ENCODE peak calls at places on chromosome 1, in nine cellular contexts. I, P, Q, V, K, G, D, Z and W are unnamed samples.
A peak's percentile ranks its signal among the peaks of the same experiment; 100 is the strongest.

GRCh38 chr1:165434264-165434663 is 10.7 kb downstream of the RXRG start:
- DNase-seq in K (no peak), D (no peak), G (no peak), V (no peak), P (no peak), Q (no peak), I (no peak), Z (no peak), W (no peak)

GRCh38 chr1:3598051-3598471 is 13.2 kb downstream of the MEGF6 start:
- DNase-seq in K (no peak), P (peak; percentile 30), D (no peak), I (no peak), G (no peak), Z (peak; percentile 67), V (no peak), Q (no peak), W (no peak)

GRCh38 chr1:21956720-21957552 is 19.8 kb upstream of the HSPG2 start:
- DNase-seq in G (peak; percentile 95), P (peak; percentile 74), D (no peak), I (no peak), V (peak; percentile 20), Z (no peak), Q (no peak), K (peak; percentile 38), W (no peak)

GRCh38 chr1:198936371-198937083 is 297.7 kb downstream of the PTPRC start:
- DNase-seq in Q (no peak), K (no peak), D (no peak), P (peak; percentile 32), I (no peak), V (no peak), G (no peak), Z (no peak), W (no peak)

GRCh38 chr1:183841950-183842816 is 37.3 kb downstream of the RGL1 start:
- DNase-seq in G (no peak), D (no peak), Q (no peak), P (peak; percentile 74), K (no peak), Z (no peak), I (peak; percentile 58), V (no peak), W (peak; percentile 70)

GRCh38 chr1:151868404-151868980 is 15.0 kb upstream of the THEM5 start:
- DNase-seq in I (no peak), D (no peak), P (no peak), K (no peak), G (no peak), Q (no peak), Z (no peak), V (no peak), W (no peak)

GRCh38 chr1:81834921-81835698 is 34.4 kb downstream of the ADGRL2 start:
- DNase-seq in K (no peak), V (no peak), P (no peak), I (no peak), G (no peak), Z (no peak), Q (no peak), D (no peak), W (peak; percentile 85)

GRCh38 chr1:17892225-17892624 is 137.1 kb downstream of the ACTL8 start:
- DNase-seq in P (no peak), I (no peak), D (no peak), Z (no peak), Q (no peak), V (no peak), G (no peak), K (no peak), W (no peak)